ENCODE peak calls at places on chromosomes 6 and 20, in six cellular contexts. One of them, this sample, is unnamed.

GRCh38 chr20:20083796-20084195 is 31.5 kb downstream of the CFAP61 start:
- DNase-seq in HepG2: peak
- DNase-seq in GM12878: peak
- DNase-seq in A549: peak
- DNase-seq in NB4: peak
- DNase-seq in K562: peak
- DNase-seq in this sample: peak

GRCh38 chr6:111800468-111800760 is 72.8 kb downstream of the FYN start:
- DNase-seq in NB4: no peak
- DNase-seq in GM12878: no peak
- DNase-seq in HepG2: no peak
- DNase-seq in A549: no peak
- DNase-seq in K562: no peak
- DNase-seq in this sample: no peak

GRCh38 chr6:146546440-146546839 is 2.8 kb downstream of the RAB32 start:
- DNase-seq in NB4: peak
- DNase-seq in GM12878: no peak
- DNase-seq in HepG2: peak
- DNase-seq in A549: peak
- DNase-seq in K562: no peak
- DNase-seq in this sample: peak

GRCh38 chr6:168105813-168106660 is 27.0 kb upstream of the FRMD1 start:
- DNase-seq in HepG2: no peak
- DNase-seq in NB4: no peak
- DNase-seq in GM12878: no peak
- DNase-seq in A549: no peak
- DNase-seq in K562: peak
- DNase-seq in this sample: no peak

GRCh38 chr20:3092611-3093379 is 8.3 kb upstream of the AVP start:
- DNase-seq in K562: no peak
- DNase-seq in A549: no peak
- DNase-seq in GM12878: no peak
- DNase-seq in NB4: peak
- DNase-seq in HepG2: no peak
- DNase-seq in this sample: peak

GRCh38 chr6:152948150-152948768 is 34.6 kb downstream of the FBXO5 start:
- DNase-seq in K562: peak
- DNase-seq in HepG2: peak
- DNase-seq in NB4: peak
- DNase-seq in A549: peak
- DNase-seq in GM12878: no peak
- DNase-seq in this sample: peak

GRCh38 chr6:154039231-154039842 is at the start of gene OPRM1:
- DNase-seq in GM12878: no peak
- DNase-seq in A549: no peak
- DNase-seq in HepG2: no peak
- DNase-seq in NB4: peak
- DNase-seq in K562: peak
- DNase-seq in this sample: peak

GRCh38 chr20:58909585-58909984 is 57.1 kb downstream of the GNAS start:
- DNase-seq in HepG2: no peak
- DNase-seq in GM12878: no peak
- DNase-seq in A549: no peak
- DNase-seq in NB4: no peak
- DNase-seq in K562: no peak
- DNase-seq in this sample: no peak

GRCh38 chr6:73983367-73983766 is 287.4 kb downstream of the CD109 start:
- DNase-seq in A549: no peak
- DNase-seq in NB4: no peak
- DNase-seq in K562: no peak
- DNase-seq in GM12878: no peak
- DNase-seq in HepG2: no peak
- DNase-seq in this sample: no peak

GRCh38 chr6:169618526-169619490 is 83.0 kb downstream of the WDR27 start:
- DNase-seq in NB4: no peak
- DNase-seq in GM12878: no peak
- DNase-seq in HepG2: no peak
- DNase-seq in A549: no peak
- DNase-seq in K562: no peak
- DNase-seq in this sample: no peak

GRCh38 chr20:6623989-6624388 is 143.5 kb upstream of the BMP2 start:
- DNase-seq in HepG2: peak
- DNase-seq in K562: no peak
- DNase-seq in NB4: peak
- DNase-seq in A549: no peak
- DNase-seq in GM12878: peak
- DNase-seq in this sample: peak

GRCh38 chr20:53867741-53868351 is 202.5 kb downstream of the BCAS1 start:
- DNase-seq in NB4: no peak
- DNase-seq in A549: no peak
- DNase-seq in K562: no peak
- DNase-seq in GM12878: no peak
- DNase-seq in HepG2: no peak
- DNase-seq in this sample: no peak

GRCh38 chr6:104483225-104483834 is 376.4 kb downstream of the HACE1 start:
- DNase-seq in GM12878: no peak
- DNase-seq in K562: peak
- DNase-seq in NB4: peak
- DNase-seq in HepG2: peak
- DNase-seq in A549: no peak
- DNase-seq in this sample: no peak

GRCh38 chr6:3427740-3428085 is 29.1 kb downstream of the SLC22A23 start:
- DNase-seq in A549: no peak
- DNase-seq in GM12878: no peak
- DNase-seq in HepG2: no peak
- DNase-seq in K562: no peak
- DNase-seq in NB4: no peak
- DNase-seq in this sample: peak

GRCh38 chr6:16081337-16081736 is 47.5 kb upstream of the MYLIP start:
- DNase-seq in GM12878: no peak
- DNase-seq in NB4: no peak
- DNase-seq in HepG2: no peak
- DNase-seq in K562: no peak
- DNase-seq in A549: no peak
- DNase-seq in this sample: no peak

GRCh38 chr6:105986998-105987397 is 99.1 kb upstream of the PRDM1 start:
- DNase-seq in K562: no peak
- DNase-seq in HepG2: no peak
- DNase-seq in A549: no peak
- DNase-seq in GM12878: no peak
- DNase-seq in NB4: no peak
- DNase-seq in this sample: no peak

GRCh38 chr20:37315293-37316110 is 26.0 kb downstream of the MANBAL start:
- DNase-seq in NB4: peak
- DNase-seq in HepG2: no peak
- DNase-seq in GM12878: no peak
- DNase-seq in A549: no peak
- DNase-seq in K562: no peak
- DNase-seq in this sample: no peak

GRCh38 chr6:6760054-6760453 is 171.5 kb downstream of the LY86 start:
- DNase-seq in GM12878: no peak
- DNase-seq in NB4: no peak
- DNase-seq in HepG2: no peak
- DNase-seq in K562: no peak
- DNase-seq in A549: no peak
- DNase-seq in this sample: no peak

GRCh38 chr6:147054871-147055270 is 149.3 kb upstream of the STXBP5 start:
- DNase-seq in A549: no peak
- DNase-seq in K562: no peak
- DNase-seq in HepG2: no peak
- DNase-seq in GM12878: no peak
- DNase-seq in NB4: no peak
- DNase-seq in this sample: no peak

GRCh38 chr6:144644776-144645175 is 359.6 kb downstream of the UTRN start:
- DNase-seq in NB4: no peak
- DNase-seq in K562: no peak
- DNase-seq in A549: no peak
- DNase-seq in GM12878: no peak
- DNase-seq in HepG2: peak
- DNase-seq in this sample: no peak

GRCh38 chr20:44966030-44966961 is at the start of gene STK4:
- DNase-seq in A549: peak
- DNase-seq in GM12878: peak
- DNase-seq in NB4: peak
- DNase-seq in HepG2: peak
- DNase-seq in K562: peak
- DNase-seq in this sample: peak

GRCh38 chr20:38764563-38765355 is 16.5 kb downstream of the ACTR5 start:
- DNase-seq in GM12878: no peak
- DNase-seq in K562: no peak
- DNase-seq in NB4: peak
- DNase-seq in HepG2: peak
- DNase-seq in A549: peak
- DNase-seq in this sample: peak

GRCh38 chr20:37390891-37391525 is 45.1 kb downstream of the SRC start:
- DNase-seq in NB4: no peak
- DNase-seq in K562: no peak
- DNase-seq in HepG2: peak
- DNase-seq in A549: no peak
- DNase-seq in GM12878: no peak
- DNase-seq in this sample: no peak

GRCh38 chr20:39042279-39043150 is 80.4 kb downstream of the DHX35 start:
- DNase-seq in NB4: no peak
- DNase-seq in A549: no peak
- DNase-seq in GM12878: no peak
- DNase-seq in HepG2: no peak
- DNase-seq in K562: no peak
- DNase-seq in this sample: no peak

GRCh38 chr20:52104546-52105044 is 87.0 kb downstream of the ZFP64 start:
- DNase-seq in HepG2: no peak
- DNase-seq in A549: no peak
- DNase-seq in GM12878: no peak
- DNase-seq in NB4: no peak
- DNase-seq in K562: no peak
- DNase-seq in this sample: peak

GRCh38 chr20:50041238-50041915 is 58.6 kb downstream of the SNAI1 start:
- DNase-seq in A549: no peak
- DNase-seq in GM12878: no peak
- DNase-seq in NB4: peak
- DNase-seq in HepG2: no peak
- DNase-seq in K562: no peak
- DNase-seq in this sample: no peak
- TF ChIP-seq MYC in A549: no peak
- TF ChIP-seq MYC in GM12878: no peak
- TF ChIP-seq MYC in NB4: no peak
- TF ChIP-seq MYC in HepG2: peak
- TF ChIP-seq MYC in K562: no peak
- TF ChIP-seq MYC in this sample: no peak

GRCh38 chr20:43895235-43895634 is 19.4 kb upstream of the TOX2 start:
- DNase-seq in A549: no peak
- DNase-seq in NB4: no peak
- DNase-seq in K562: no peak
- DNase-seq in HepG2: no peak
- DNase-seq in GM12878: no peak
- DNase-seq in this sample: no peak
- TF ChIP-seq CTCF in A549: no peak
- TF ChIP-seq CTCF in NB4: no peak
- TF ChIP-seq CTCF in K562: no peak
- TF ChIP-seq CTCF in HepG2: no peak
- TF ChIP-seq CTCF in GM12878: no peak
- TF ChIP-seq CTCF in this sample: no peak

DNA sequence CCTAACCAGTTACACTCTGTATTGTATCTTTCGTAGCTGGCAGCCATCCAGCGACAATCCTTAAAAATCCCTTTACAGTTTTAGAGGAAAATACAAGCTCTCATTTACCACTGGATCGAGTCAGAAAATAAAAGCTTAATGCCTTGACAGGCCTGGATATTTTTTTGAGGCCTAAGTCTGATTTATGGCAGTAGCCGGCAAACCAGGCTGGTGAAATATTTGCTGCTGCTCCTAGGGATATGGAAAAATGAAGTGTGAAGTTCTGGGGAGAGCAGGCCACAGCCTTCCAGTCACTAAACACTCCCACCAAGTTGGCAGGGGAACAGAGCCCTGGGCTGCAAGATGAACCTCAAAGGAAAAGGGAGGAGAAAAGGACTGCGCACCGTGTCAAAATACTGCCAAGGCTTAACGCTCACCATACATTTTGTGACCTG is 213.0 kb upstream of the SUPT3H start:
- DNase-seq in A549: no peak
- DNase-seq in GM12878: no peak
- DNase-seq in K562: no peak
- DNase-seq in NB4: no peak
- DNase-seq in HepG2: no peak
- DNase-seq in this sample: no peak
- TF ChIP-seq MYC in A549: no peak
- TF ChIP-seq MYC in GM12878: no peak
- TF ChIP-seq MYC in K562: no peak
- TF ChIP-seq MYC in NB4: no peak
- TF ChIP-seq MYC in HepG2: no peak
- TF ChIP-seq MYC in this sample: no peak

DNA sequence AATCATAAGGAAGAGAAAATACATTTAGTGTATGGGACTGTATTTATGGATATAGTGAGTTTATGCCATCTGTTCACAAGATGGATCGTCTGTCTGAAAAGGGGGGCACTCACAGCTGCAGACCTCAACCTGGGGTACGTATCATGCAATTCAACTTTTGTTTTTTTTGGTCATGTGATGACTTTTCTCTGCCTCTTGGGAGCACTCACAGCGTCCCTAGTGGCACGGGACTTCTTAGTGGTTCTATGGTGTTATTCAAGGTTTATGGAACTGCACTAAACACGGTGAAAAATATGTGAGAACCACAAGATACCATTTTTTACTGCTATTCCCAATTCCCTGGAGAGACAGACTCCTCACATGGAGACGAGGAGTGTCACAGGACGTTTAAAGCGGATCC is 60.4 kb upstream of the MPC1 start:
- DNase-seq in K562: no peak
- DNase-seq in NB4: no peak
- DNase-seq in HepG2: no peak
- DNase-seq in GM12878: no peak
- DNase-seq in A549: no peak
- DNase-seq in this sample: no peak
- TF ChIP-seq CTCF in K562: peak
- TF ChIP-seq CTCF in NB4: no peak
- TF ChIP-seq CTCF in HepG2: no peak
- TF ChIP-seq CTCF in GM12878: no peak
- TF ChIP-seq CTCF in A549: no peak
- TF ChIP-seq CTCF in this sample: no peak

This sample was measured in endothelial cell of umbilical vein.